ENCODE peak calls at places on chromosome 14, in nine cellular contexts. R is heart left ventricle, O is WERI-Rb-1, N is body of pancreas, D is upper lobe of right lung, L is lower lobe of right lung, S is left ventricle myocardium inferior, M is Peyer's patch, K is tibial artery. U is an unnamed sample.

GRCh38 chr14:95045255-95045701 is 112.1 kb downstream of the DICER1 start:
- DNase-seq in O (no peak), M (peak; percentile 9), S (no peak), L (no peak), K (no peak), D (peak; percentile 34), N (no peak), R (no peak), U (no peak)

GRCh38 chr14:90235179-90235976 is 21.0 kb upstream of the PSMC1 start:
- DNase-seq in D (peak; percentile 80), R (peak; percentile 55), N (peak; percentile 52), L (peak; percentile 79), K (peak; percentile 45), M (peak; percentile 81), O (peak; percentile 72), S (peak; percentile 51), U (peak; percentile 71)

GRCh38 chr14:73249108-73249507 is 11.8 kb downstream of the PAPLN start:
- DNase-seq in O (no peak), N (no peak), K (no peak), R (no peak), D (no peak), M (no peak), L (no peak), S (no peak), U (no peak)

GRCh38 chr14:91352696-91353692 is 64.6 kb downstream of the CCDC88C start:
- DNase-seq in D (no peak), L (no peak), S (no peak), M (no peak), K (no peak), O (no peak), R (no peak), N (no peak), U (no peak)

GRCh38 chr14:36443374-36443773 is 76.7 kb downstream of the NKX2-1 start:
- DNase-seq in S (no peak), M (no peak), L (no peak), D (no peak), R (no peak), K (no peak), N (no peak), O (no peak), U (no peak)

GRCh38 chr14:34461334-34462131 is 507 bp downstream of the SPTSSA start:
- DNase-seq in L (peak; percentile 61), M (peak; percentile 80), N (peak; percentile 66), S (peak; percentile 47), K (peak; percentile 63), R (peak; percentile 57), D (peak; percentile 79), O (peak; percentile 53), U (peak; percentile 63)

GRCh38 chr14:35286707-35287106 is 5.5 kb upstream of the PSMA6 start:
- DNase-seq in D (no peak), R (no peak), N (no peak), S (no peak), K (no peak), O (no peak), M (no peak), L (no peak), U (no peak)

GRCh38 chr14:20732477-20732876 is 13.2 kb upstream of the EDDM3A start:
- DNase-seq in S (no peak), L (no peak), K (no peak), N (no peak), M (no peak), D (no peak), O (no peak), R (no peak), U (no peak)

GRCh38 chr14:98370352-98370751 is 901.6 kb downstream of the BCL11B start:
- DNase-seq in K (no peak), S (no peak), L (no peak), M (no peak), N (no peak), O (no peak), R (no peak), D (no peak), U (no peak)

GRCh38 chr14:65850429-65851145 is 438.1 kb downstream of the FUT8 start:
- DNase-seq in D (no peak), M (peak; percentile 54), L (no peak), R (no peak), K (no peak), S (no peak), O (no peak), N (no peak), U (no peak)

DNA sequence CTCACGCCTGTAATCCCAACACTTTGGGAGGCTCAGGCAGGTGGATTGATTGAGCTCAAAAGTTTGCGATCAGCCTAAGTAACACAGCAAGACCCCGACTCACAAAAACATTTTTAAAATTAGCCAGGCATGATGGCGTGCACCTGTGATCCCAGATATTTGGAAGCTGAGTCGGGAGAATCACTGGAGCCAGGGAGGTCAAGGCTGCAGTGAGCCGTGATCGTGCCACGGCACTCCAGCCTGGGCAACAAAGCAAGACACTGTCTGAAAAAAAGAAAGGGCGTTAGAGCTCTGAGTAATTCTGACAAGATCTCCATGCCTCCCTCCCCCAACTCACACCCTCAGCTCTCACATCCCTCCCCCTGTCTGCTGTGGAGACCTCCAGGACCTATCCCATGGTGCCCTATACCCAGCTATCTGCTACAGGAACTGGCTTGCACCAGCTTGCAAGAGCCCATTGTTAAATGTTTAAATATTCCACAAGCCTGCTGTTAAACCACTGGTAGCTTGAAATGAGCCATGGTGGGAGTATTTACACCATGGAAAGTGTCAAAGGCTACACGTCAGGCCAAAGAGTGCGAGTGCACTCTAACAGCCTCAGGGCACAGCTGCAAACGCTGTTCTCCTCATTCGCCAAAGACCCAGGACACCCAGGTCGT is 35.1 kb upstream of the PPP2R5C start:
- DNase-seq in L (no peak), S (no peak), M (no peak), D (no peak), R (no peak), O (no peak), K (no peak), N (no peak), U (no peak)
- H3K27me3 ChIP-seq in L (no peaks in the 10 kb centered on the region), S (no peaks in the 10 kb centered on the region), M (no peaks in the 10 kb centered on the region), D (no peaks in the 10 kb centered on the region), R (no peaks in the 10 kb centered on the region), O (no peaks in the 10 kb centered on the region), K (no peaks in the 10 kb centered on the region), N (no peaks in the 10 kb centered on the region), U (no peaks in the 10 kb centered on the region)

GRCh38 chr14:104293851-104294627 is 155.7 kb downstream of the KIF26A start:
- DNase-seq in D (peak; percentile 51), K (peak; percentile 10), N (no peak), M (peak; percentile 44), L (peak; percentile 41), S (peak; percentile 4), O (peak; percentile 26), R (peak; percentile 15), U (peak; percentile 55)
- TF ChIP-seq CTCF in D (no peak), K (no peak), N (no peak), M (no peak), L (peak; percentile 23), S (no peak), O (peak; percentile 67), R (peak; percentile 9), U (peak; percentile 63)

GRCh38 chr14:104395276-104395675 is 184.3 kb upstream of the C14orf180 start:
- DNase-seq in D (no peak), L (no peak), M (no peak), N (no peak), S (no peak), R (no peak), K (peak; percentile 24), O (no peak), U (no peak)

GRCh38 chr14:104393199-104393897 is 186.2 kb upstream of the C14orf180 start:
- DNase-seq in N (no peak), D (peak; percentile 61), S (peak; percentile 55), M (no peak), R (peak; percentile 51), L (no peak), K (no peak), O (no peak), U (peak; percentile 13)

GRCh38 chr14:104395941-104396681 is 183.5 kb upstream of the C14orf180 start:
- DNase-seq in L (no peak), K (peak; percentile 16), R (no peak), O (no peak), M (no peak), N (no peak), S (no peak), D (no peak), U (no peak)

GRCh38 chr14:104393898-104394605 is 185.5 kb upstream of the C14orf180 start:
- DNase-seq in N (peak; percentile 28), L (peak; percentile 67), O (no peak), S (peak; percentile 69), K (peak; percentile 56), D (peak; percentile 68), R (peak; percentile 74), M (peak; percentile 88), U (peak; percentile 87)

DNA sequence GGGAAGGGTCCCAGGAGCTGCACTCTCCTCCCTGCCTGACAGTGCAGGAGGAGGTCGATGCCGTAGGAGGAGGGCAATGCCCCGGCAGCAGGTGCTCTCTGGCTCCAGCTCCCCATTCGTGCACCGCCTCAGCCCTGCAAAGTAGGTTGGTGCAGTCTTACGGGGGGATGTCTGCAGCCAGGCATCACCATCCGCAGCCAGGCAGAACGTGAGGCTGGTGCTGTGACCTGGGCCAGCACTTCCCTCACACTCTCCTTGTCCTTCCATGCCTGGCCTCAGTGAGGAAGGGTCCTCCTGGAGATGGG is 185.0 kb upstream of the C14orf180 start:
- DNase-seq in L (no peak), D (no peak), K (peak; percentile 11), O (no peak), S (peak; percentile 10), N (no peak), R (no peak), M (no peak), U (peak; percentile 71)
- H3K4me3 ChIP-seq in L (no peak overlapping the region), D (no peak overlapping the region), K (no peak overlapping the region), O (no peak overlapping the region), S (no peak overlapping the region), N (no peak overlapping the region), R (no peak overlapping the region), M (no peak overlapping the region), U (no peak overlapping the region)

GRCh38 chr14:103899833-103900232 is 28.4 kb upstream of the TDRD9 start:
- DNase-seq in N (no peak), L (no peak), O (no peak), S (no peak), M (no peak), D (no peak), K (no peak), R (peak; percentile 16), U (no peak)
- H3K27me3 ChIP-seq in N (no peaks in the 10 kb centered on the region), L (no peaks in the 10 kb centered on the region), O (no peaks in the 10 kb centered on the region), S (no peaks in the 10 kb centered on the region), M (no peaks in the 10 kb centered on the region), D (no peaks in the 10 kb centered on the region), K (no peaks in the 10 kb centered on the region), R (no peaks in the 10 kb centered on the region), U (no peaks in the 10 kb centered on the region)

DNA sequence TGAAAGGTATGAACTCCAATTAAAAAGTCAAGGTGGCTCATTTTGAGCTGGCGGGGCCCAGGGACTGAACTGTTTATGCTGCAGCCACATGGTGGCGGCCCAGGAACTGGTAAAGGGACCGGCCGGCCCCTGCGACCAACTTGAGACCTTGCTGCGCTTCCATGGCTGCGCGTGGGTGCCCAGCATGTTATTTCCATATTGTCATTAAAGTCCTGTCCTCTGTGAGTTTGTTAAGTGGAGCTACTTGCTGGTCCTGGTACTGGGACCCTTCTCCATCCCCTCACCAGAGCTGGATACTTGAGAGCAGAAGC is 62.3 kb downstream of the BEGAIN start:
- DNase-seq in D (peak; percentile 42), R (no peak), O (peak; percentile 66), L (no peak), N (peak; percentile 62), K (no peak), M (no peak), S (no peak), U (peak; percentile 12)
- TF ChIP-seq CTCF in D (no peak), R (no peak), O (peak; percentile 71), L (no peak), N (peak; percentile 49), K (no peak), M (no peak), S (no peak), U (no peak)